ENCODE peak calls at places on chromosome 6, in seven cellular contexts. One of them, this sample, is unnamed.

GRCh38 chr6:147297663-147298313 is 93.6 kb downstream of the STXBP5 start:
- DNase-seq in HCT116: no peak
- DNase-seq in cardiac fibroblast: no peak
- DNase-seq in upper lobe of right lung: no peak
- DNase-seq in body of pancreas: no peak
- DNase-seq in AG10803: no peak
- DNase-seq in B cell: no peak
- DNase-seq in this sample: no peak

GRCh38 chr6:128567029-128567428 is 46.6 kb upstream of the PTPRK start:
- DNase-seq in HCT116: no peak
- DNase-seq in body of pancreas: no peak
- DNase-seq in AG10803: peak; percentile 49
- DNase-seq in upper lobe of right lung: no peak
- DNase-seq in B cell: no peak
- DNase-seq in cardiac fibroblast: peak; percentile 40
- DNase-seq in this sample: no peak

GRCh38 chr6:170108890-170109587 is 181.8 kb downstream of the DLL1 start:
- DNase-seq in B cell: no peak
- DNase-seq in HCT116: no peak
- DNase-seq in body of pancreas: no peak
- DNase-seq in upper lobe of right lung: peak; percentile 21
- DNase-seq in cardiac fibroblast: no peak
- DNase-seq in AG10803: no peak
- DNase-seq in this sample: no peak

GRCh38 chr6:40715501-40716403 is 128.6 kb upstream of the LRFN2 start:
- DNase-seq in upper lobe of right lung: no peak
- DNase-seq in cardiac fibroblast: no peak
- DNase-seq in body of pancreas: no peak
- DNase-seq in HCT116: no peak
- DNase-seq in AG10803: no peak
- DNase-seq in B cell: no peak
- DNase-seq in this sample: no peak

GRCh38 chr6:12047792-12048432 is 35.8 kb downstream of the HIVEP1 start:
- DNase-seq in upper lobe of right lung: no peak
- DNase-seq in cardiac fibroblast: no peak
- DNase-seq in AG10803: no peak
- DNase-seq in HCT116: no peak
- DNase-seq in body of pancreas: no peak
- DNase-seq in B cell: no peak
- DNase-seq in this sample: no peak

GRCh38 chr6:138222901-138223546 is 4.7 kb upstream of the PBOV1 start:
- DNase-seq in B cell: no peak
- DNase-seq in AG10803: peak; percentile 46
- DNase-seq in upper lobe of right lung: no peak
- DNase-seq in body of pancreas: no peak
- DNase-seq in cardiac fibroblast: no peak
- DNase-seq in HCT116: no peak
- DNase-seq in this sample: no peak

GRCh38 chr6:164085552-164086325 is 671.2 kb downstream of the QKI start:
- DNase-seq in AG10803: peak; percentile 85
- DNase-seq in upper lobe of right lung: no peak
- DNase-seq in B cell: no peak
- DNase-seq in cardiac fibroblast: peak; percentile 88
- DNase-seq in HCT116: no peak
- DNase-seq in body of pancreas: peak; percentile 68
- DNase-seq in this sample: no peak

GRCh38 chr6:136720045-136720760 is 72.1 kb downstream of the MAP3K5 start:
- DNase-seq in upper lobe of right lung: no peak
- DNase-seq in AG10803: no peak
- DNase-seq in cardiac fibroblast: no peak
- DNase-seq in body of pancreas: no peak
- DNase-seq in B cell: no peak
- DNase-seq in HCT116: no peak
- DNase-seq in this sample: no peak

GRCh38 chr6:127026247-127026646 is 92.2 kb upstream of the RSPO3 start:
- DNase-seq in body of pancreas: no peak
- DNase-seq in B cell: no peak
- DNase-seq in cardiac fibroblast: peak; percentile 7
- DNase-seq in AG10803: no peak
- DNase-seq in HCT116: peak; percentile 37
- DNase-seq in upper lobe of right lung: no peak
- DNase-seq in this sample: no peak

GRCh38 chr6:128641701-128642100 is 121.3 kb upstream of the PTPRK start:
- DNase-seq in HCT116: no peak
- DNase-seq in body of pancreas: no peak
- DNase-seq in B cell: no peak
- DNase-seq in upper lobe of right lung: no peak
- DNase-seq in AG10803: peak; percentile 70
- DNase-seq in cardiac fibroblast: peak; percentile 55
- DNase-seq in this sample: no peak

DNA sequence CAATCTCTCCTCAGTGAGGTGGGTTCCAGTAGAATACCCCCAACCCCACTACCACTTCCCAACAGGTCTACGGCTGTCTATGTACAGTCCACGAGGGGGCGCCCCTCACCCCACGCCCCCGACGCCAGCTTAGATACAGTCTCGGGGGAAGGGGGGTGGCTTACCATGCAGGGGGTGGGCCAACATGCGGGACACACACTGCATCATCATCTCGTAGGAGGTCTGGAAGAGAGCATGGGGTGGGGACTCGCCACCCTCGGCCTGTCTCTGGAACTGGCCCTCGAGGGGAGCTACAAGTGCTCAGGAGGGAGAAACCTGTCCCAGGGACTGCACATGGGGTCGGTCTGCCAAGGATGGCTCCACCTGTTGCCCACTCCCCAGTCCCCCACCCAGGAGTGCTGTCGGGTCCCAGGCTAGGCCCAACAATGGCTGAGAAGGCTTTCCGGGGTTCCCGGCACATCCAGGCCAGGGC is 8.5 kb downstream of the MTCH1 start:
- DNase-seq in upper lobe of right lung: peak; percentile 62
- DNase-seq in AG10803: no peak
- DNase-seq in HCT116: no peak
- DNase-seq in cardiac fibroblast: no peak
- DNase-seq in body of pancreas: no peak
- DNase-seq in B cell: peak; percentile 74
- DNase-seq in this sample: no peak
- TF ChIP-seq CTCF in upper lobe of right lung: peak; percentile 34
- TF ChIP-seq CTCF in AG10803: peak; percentile 34
- TF ChIP-seq CTCF in HCT116: no peak
- TF ChIP-seq CTCF in cardiac fibroblast: peak; percentile 53
- TF ChIP-seq CTCF in body of pancreas: peak; percentile 33
- TF ChIP-seq CTCF in B cell: peak; percentile 72
- TF ChIP-seq CTCF in this sample: peak; percentile 47

GRCh38 chr6:13272131-13273046 is 55.9 kb downstream of the TBC1D7 start:
- DNase-seq in HCT116: no peak
- DNase-seq in AG10803: no peak
- DNase-seq in body of pancreas: peak; percentile 70
- DNase-seq in cardiac fibroblast: no peak
- DNase-seq in upper lobe of right lung: peak; percentile 84
- DNase-seq in B cell: peak; percentile 88
- DNase-seq in this sample: no peak
- TF ChIP-seq CTCF in HCT116: no peak
- TF ChIP-seq CTCF in AG10803: no peak
- TF ChIP-seq CTCF in body of pancreas: no peak
- TF ChIP-seq CTCF in cardiac fibroblast: no peak
- TF ChIP-seq CTCF in upper lobe of right lung: no peak
- TF ChIP-seq CTCF in B cell: no peak
- TF ChIP-seq CTCF in this sample: no peak

DNA sequence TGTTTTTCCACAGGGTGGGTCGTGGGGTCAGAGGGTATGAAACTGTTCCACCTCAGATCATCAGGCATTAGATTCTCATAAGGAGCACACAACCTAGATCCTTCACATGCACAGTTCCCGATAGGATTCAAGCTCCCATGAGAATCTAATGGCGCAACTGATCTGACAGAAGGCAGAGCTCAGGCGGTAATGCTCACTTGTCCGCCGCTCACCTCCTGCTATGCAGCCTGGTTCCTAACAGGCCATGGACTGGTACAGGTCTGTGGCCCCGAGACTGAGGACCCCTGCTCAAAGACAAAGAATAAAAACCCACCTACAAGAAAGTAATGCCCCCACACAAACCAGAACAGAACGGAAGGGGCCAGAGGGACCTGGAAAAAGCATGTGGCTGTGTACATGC is 76.1 kb upstream of the SNX9 start:
- DNase-seq in B cell: no peak
- DNase-seq in body of pancreas: no peak
- DNase-seq in upper lobe of right lung: no peak
- DNase-seq in AG10803: no peak
- DNase-seq in cardiac fibroblast: no peak
- DNase-seq in HCT116: no peak
- DNase-seq in this sample: no peak
- TF ChIP-seq CTCF in B cell: no peak
- TF ChIP-seq CTCF in body of pancreas: no peak
- TF ChIP-seq CTCF in upper lobe of right lung: no peak
- TF ChIP-seq CTCF in AG10803: no peak
- TF ChIP-seq CTCF in cardiac fibroblast: no peak
- TF ChIP-seq CTCF in HCT116: no peak
- TF ChIP-seq CTCF in this sample: no peak

GRCh38 chr6:20947977-20948376 is 413.7 kb downstream of the CDKAL1 start:
- DNase-seq in body of pancreas: no peak
- DNase-seq in HCT116: no peak
- DNase-seq in cardiac fibroblast: no peak
- DNase-seq in AG10803: no peak
- DNase-seq in B cell: no peak
- DNase-seq in upper lobe of right lung: no peak
- DNase-seq in this sample: no peak

GRCh38 chr6:20946890-20947289 is 412.6 kb downstream of the CDKAL1 start:
- DNase-seq in HCT116: no peak
- DNase-seq in upper lobe of right lung: no peak
- DNase-seq in body of pancreas: no peak
- DNase-seq in cardiac fibroblast: no peak
- DNase-seq in B cell: no peak
- DNase-seq in AG10803: no peak
- DNase-seq in this sample: no peak

GRCh38 chr6:20943922-20944321 is 409.7 kb downstream of the CDKAL1 start:
- DNase-seq in B cell: no peak
- DNase-seq in upper lobe of right lung: no peak
- DNase-seq in body of pancreas: no peak
- DNase-seq in HCT116: no peak
- DNase-seq in cardiac fibroblast: no peak
- DNase-seq in AG10803: no peak
- DNase-seq in this sample: no peak

GRCh38 chr6:20948531-20948930 is 414.3 kb downstream of the CDKAL1 start:
- DNase-seq in AG10803: no peak
- DNase-seq in upper lobe of right lung: no peak
- DNase-seq in cardiac fibroblast: no peak
- DNase-seq in body of pancreas: no peak
- DNase-seq in B cell: no peak
- DNase-seq in HCT116: no peak
- DNase-seq in this sample: no peak

DNA sequence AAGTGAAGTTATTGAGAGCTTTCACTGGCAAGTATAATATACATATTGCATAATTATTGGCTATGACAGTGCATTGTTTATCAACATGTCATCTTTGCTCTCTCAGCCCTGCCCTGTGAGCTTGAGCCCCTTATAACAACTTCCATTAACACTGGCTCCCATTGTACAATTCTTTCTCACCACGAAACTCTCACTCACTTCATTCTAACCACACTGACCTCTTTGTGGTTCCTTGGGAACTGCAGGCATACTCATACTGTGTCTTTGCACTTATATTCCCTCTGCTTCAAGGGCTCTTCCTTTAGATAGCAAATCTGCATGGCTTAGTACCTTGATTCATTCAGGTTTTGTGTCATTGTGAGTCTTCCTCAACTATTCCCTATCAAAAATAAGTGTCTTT is 411.8 kb downstream of the CDKAL1 start:
- DNase-seq in cardiac fibroblast: peak; percentile 50
- DNase-seq in AG10803: peak; percentile 49
- DNase-seq in body of pancreas: no peak
- DNase-seq in HCT116: no peak
- DNase-seq in upper lobe of right lung: no peak
- DNase-seq in B cell: no peak
- DNase-seq in this sample: no peak
- TF ChIP-seq CTCF in cardiac fibroblast: peak; percentile 1
- TF ChIP-seq CTCF in AG10803: no peak
- TF ChIP-seq CTCF in body of pancreas: no peak
- TF ChIP-seq CTCF in HCT116: no peak
- TF ChIP-seq CTCF in upper lobe of right lung: no peak
- TF ChIP-seq CTCF in B cell: no peak
- TF ChIP-seq CTCF in this sample: no peak

GRCh38 chr6:6696867-6697531 is 108.5 kb downstream of the LY86 start:
- DNase-seq in HCT116: peak; percentile 63
- DNase-seq in AG10803: peak; percentile 68
- DNase-seq in body of pancreas: peak; percentile 69
- DNase-seq in upper lobe of right lung: peak; percentile 86
- DNase-seq in cardiac fibroblast: peak; percentile 74
- DNase-seq in B cell: peak; percentile 27
- DNase-seq in this sample: peak; percentile 53
- TF ChIP-seq CTCF in HCT116: peak; percentile 66
- TF ChIP-seq CTCF in AG10803: peak; percentile 70
- TF ChIP-seq CTCF in body of pancreas: peak; percentile 59
- TF ChIP-seq CTCF in upper lobe of right lung: peak; percentile 81
- TF ChIP-seq CTCF in cardiac fibroblast: peak; percentile 85
- TF ChIP-seq CTCF in B cell: peak; percentile 35
- TF ChIP-seq CTCF in this sample: peak; percentile 90

DNA sequence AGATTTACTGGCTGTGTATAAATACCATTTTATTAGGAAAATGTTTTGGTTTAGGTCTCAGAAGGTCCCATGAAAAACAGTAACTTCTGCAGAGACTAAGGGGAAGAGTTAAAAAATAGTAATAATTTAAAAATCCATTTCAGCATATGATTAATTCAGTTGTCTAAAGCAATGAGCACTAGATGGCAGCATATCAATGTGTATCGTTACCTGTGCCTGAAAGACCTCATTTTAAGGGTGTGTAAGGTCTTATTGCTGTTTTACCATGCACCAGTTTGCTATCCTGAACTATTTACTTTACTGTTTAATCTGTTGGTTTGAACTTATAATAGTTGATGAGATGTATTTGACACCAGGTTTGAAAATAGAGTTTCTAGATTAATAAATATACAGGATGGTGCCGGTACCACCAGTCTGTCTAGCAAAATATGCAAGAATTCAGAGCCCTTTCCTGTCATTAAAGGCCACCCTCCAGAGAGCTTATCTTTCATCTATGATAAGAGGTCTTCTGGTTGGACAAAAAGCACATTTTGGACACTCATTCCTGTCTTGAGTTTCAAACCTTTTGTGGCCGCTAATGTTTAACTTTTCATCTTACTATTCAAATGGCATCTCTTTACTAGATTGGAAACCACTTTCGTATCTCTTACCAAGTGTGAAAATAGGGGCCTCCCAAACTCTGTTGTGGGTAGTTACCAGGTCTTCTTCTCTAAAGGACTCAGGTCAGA is 8.9 kb upstream of the AHI1 start:
- DNase-seq in HCT116: no peak
- DNase-seq in B cell: peak; percentile 48
- DNase-seq in body of pancreas: peak; percentile 38
- DNase-seq in cardiac fibroblast: peak; percentile 78
- DNase-seq in AG10803: peak; percentile 56
- DNase-seq in upper lobe of right lung: no peak
- DNase-seq in this sample: no peak
- TF ChIP-seq CTCF in HCT116: peak; percentile 46
- TF ChIP-seq CTCF in B cell: peak; percentile 81
- TF ChIP-seq CTCF in body of pancreas: peak; percentile 66
- TF ChIP-seq CTCF in cardiac fibroblast: peak; percentile 39
- TF ChIP-seq CTCF in AG10803: peak; percentile 59
- TF ChIP-seq CTCF in upper lobe of right lung: peak; percentile 61
- TF ChIP-seq CTCF in this sample: peak; percentile 62